ENCODE peak calls at places on chromosomes 6 and 20, in ten cellular contexts. L is PC-3, N is colonic mucosa, E is mucosa of descending colon, A is spleen, H is A673, U is testis, I is fibroblast of lung, B is hepatocyte, R is adrenal gland. S is an unnamed sample. For H3K36me3, the result is how much of the 10 kb centered on the place peaks cover.

GRCh38 chr6:144437105-144437504 is 152.0 kb downstream of the UTRN start:
- DNase-seq in L (no peak), R (no peak), U (no peak), H (no peak), E (no peak), A (no peak), N (no peak), I (no peak), B (no peak), S (no peak)

GRCh38 chr20:57372581-57373350 is 18.4 kb upstream of the RBM38 start:
- DNase-seq in U (no peak), E (peak), L (no peak), R (no peak), H (no peak), I (no peak), N (no peak), A (no peak), B (no peak), S (no peak)

GRCh38 chr6:43763133-43763797 is 6.7 kb upstream of the VEGFA start:
- DNase-seq in U (no peak), A (no peak), R (no peak), I (no peak), N (no peak), E (peak), L (no peak), B (no peak), H (no peak), S (no peak)

GRCh38 chr6:152948150-152948768 is 34.6 kb downstream of the FBXO5 start:
- DNase-seq in B (peak), A (no peak), R (no peak), L (peak), I (peak), E (no peak), U (no peak), H (peak), N (no peak), S (no peak)

GRCh38 chr6:11607381-11607780 is 69.8 kb downstream of the TMEM170B start:
- DNase-seq in L (no peak), R (no peak), I (no peak), U (no peak), H (no peak), E (no peak), N (no peak), A (no peak), B (peak), S (no peak)

GRCh38 chr20:49336786-49337185 is 58.9 kb upstream of the ZNFX1 start:
- DNase-seq in N (no peak), A (no peak), E (no peak), B (no peak), U (no peak), H (no peak), L (no peak), R (no peak), I (no peak), S (no peak)

GRCh38 chr6:149551920-149552319 is 6.1 kb upstream of the PPIL4 start:
- DNase-seq in A (no peak), E (no peak), U (no peak), I (no peak), H (no peak), R (no peak), B (no peak), N (no peak), L (no peak), S (no peak)

GRCh38 chr6:38179300-38179699 is 359.8 kb downstream of the ZFAND3 start:
- DNase-seq in N (no peak), H (no peak), U (peak), E (no peak), B (no peak), A (peak), I (no peak), R (no peak), L (no peak), S (no peak)

GRCh38 chr20:47432251-47433210 is 69.2 kb upstream of the NCOA3 start:
- DNase-seq in L (peak), N (no peak), H (no peak), R (no peak), U (no peak), B (no peak), E (no peak), A (peak), I (peak), S (peak)

GRCh38 chr6:33116417-33116816 is 40.6 kb downstream of the HLA-DPB1 start:
- DNase-seq in E (no peak), B (no peak), L (no peak), N (no peak), R (no peak), A (no peak), I (no peak), H (no peak), U (no peak), S (no peak)

GRCh38 chr20:16599257-16599656 is 26.0 kb upstream of the KIF16B start:
- DNase-seq in L (no peak), I (no peak), H (no peak), N (no peak), E (no peak), B (no peak), U (no peak), R (no peak), A (no peak), S (no peak)

GRCh38 chr6:102215425-102215824 is 821.9 kb downstream of the GRIK2 start:
- DNase-seq in E (no peak), A (no peak), N (no peak), L (no peak), I (no peak), R (no peak), B (no peak), U (no peak), H (no peak), S (no peak)

GRCh38 chr20:10448270-10449156 is 13.4 kb downstream of the SLX4IP start:
- DNase-seq in B (no peak), E (no peak), L (no peak), A (no peak), I (peak), R (no peak), N (no peak), H (peak), U (no peak), S (no peak)

GRCh38 chr20:52056203-52057062 is 135.1 kb downstream of the ZFP64 start:
- DNase-seq in B (no peak), E (no peak), R (peak), H (no peak), N (no peak), A (no peak), L (peak), U (no peak), I (peak), S (peak)

GRCh38 chr6:87154641-87155271 is 609 bp upstream of the ZNF292 start:
- DNase-seq in L (peak), U (peak), R (no peak), A (no peak), B (peak), N (no peak), E (no peak), I (peak), H (peak), S (peak)

GRCh38 chr6:37554480-37554819 is 54.8 kb upstream of the CCDC167 start:
- DNase-seq in U (no peak), N (no peak), E (no peak), B (no peak), L (peak), R (no peak), A (no peak), H (no peak), I (no peak), S (peak)

GRCh38 chr6:40962241-40962640 is 76.8 kb downstream of the UNC5CL start:
- DNase-seq in R (no peak), A (no peak), N (no peak), L (peak), I (peak), B (no peak), U (no peak), E (no peak), H (peak), S (peak)

GRCh38 chr6:333379-334002 is 41.2 kb downstream of the DUSP22 start:
- DNase-seq in N (no peak), U (no peak), A (peak), L (no peak), E (no peak), H (no peak), R (no peak), B (no peak), I (no peak), S (no peak)

GRCh38 chr6:126947070-126947469 is 171.4 kb upstream of the RSPO3 start:
- DNase-seq in L (no peak), H (no peak), B (no peak), R (peak), E (no peak), I (peak), U (peak), N (peak), A (no peak), S (no peak)

GRCh38 chr20:12970372-12970821 is 38.4 kb upstream of the SPTLC3 start:
- DNase-seq in H (peak), U (peak), B (peak), A (no peak), N (no peak), L (peak), E (no peak), R (no peak), I (peak), S (no peak)

GRCh38 chr20:33281550-33282146 is 1.4 kb upstream of the BPIFB1 start:
- DNase-seq in E (no peak), H (no peak), L (no peak), U (no peak), R (no peak), B (no peak), N (no peak), I (no peak), A (no peak), S (no peak)

GRCh38 chr6:166237611-166238010 is 70.0 kb upstream of the TBXT start:
- DNase-seq in U (no peak), A (no peak), E (no peak), N (no peak), B (no peak), I (no peak), R (no peak), H (no peak), L (no peak), S (no peak)

GRCh38 chr20:50624351-50625016 is 66.9 kb downstream of the RIPOR3 start:
- DNase-seq in U (no peak), B (no peak), R (no peak), L (peak), E (no peak), I (no peak), A (no peak), N (no peak), H (no peak), S (peak)

GRCh38 chr6:15754035-15754705 is 91.3 kb upstream of the DTNBP1 start:
- DNase-seq in L (peak), R (no peak), A (no peak), N (no peak), I (peak), E (no peak), U (no peak), H (peak), B (no peak), S (peak)

GRCh38 chr6:148021715-148022114 is 320.9 kb upstream of the SASH1 start:
- DNase-seq in B (no peak), N (peak), H (no peak), A (no peak), R (no peak), U (no peak), I (no peak), L (no peak), E (peak), S (no peak)

GRCh38 chr6:79133173-79133572 is 55.1 kb upstream of the PHIP start:
- DNase-seq in N (no peak), R (no peak), L (no peak), E (no peak), I (no peak), B (no peak), H (no peak), U (no peak), A (no peak), S (no peak)

GRCh38 chr6:5671162-5671561 is 335.6 kb downstream of the NRN1 start:
- DNase-seq in U (peak), A (no peak), N (no peak), H (peak), E (no peak), B (no peak), L (no peak), I (peak), R (no peak), S (peak)

GRCh38 chr6:16311763-16312162 is 73.4 kb downstream of the GMPR start:
- DNase-seq in N (no peak), B (no peak), A (no peak), E (no peak), H (no peak), U (no peak), R (no peak), L (no peak), I (no peak), S (no peak)

GRCh38 chr6:85866373-85866740 is 223.7 kb upstream of the SYNCRIP start:
- DNase-seq in U (peak), B (no peak), A (no peak), L (no peak), H (no peak), E (no peak), N (no peak), R (no peak), I (peak), S (no peak)

GRCh38 chr20:62808211-62808865 is 3.7 kb downstream of the OGFR start:
- DNase-seq in U (peak), E (peak), H (peak), I (peak), B (peak), R (peak), L (peak), A (peak), N (peak), S (no peak)

GRCh38 chr20:3890410-3890751 is 1.2 kb downstream of the PANK2 start:
- DNase-seq in U (no peak), E (no peak), A (no peak), L (peak), B (no peak), R (no peak), N (no peak), I (peak), H (peak), S (no peak)

GRCh38 chr6:114319749-114320148 is 23.1 kb downstream of the HS3ST5 start:
- DNase-seq in N (no peak), U (no peak), E (no peak), I (no peak), L (no peak), A (no peak), H (no peak), R (no peak), B (no peak), S (no peak)

DNA sequence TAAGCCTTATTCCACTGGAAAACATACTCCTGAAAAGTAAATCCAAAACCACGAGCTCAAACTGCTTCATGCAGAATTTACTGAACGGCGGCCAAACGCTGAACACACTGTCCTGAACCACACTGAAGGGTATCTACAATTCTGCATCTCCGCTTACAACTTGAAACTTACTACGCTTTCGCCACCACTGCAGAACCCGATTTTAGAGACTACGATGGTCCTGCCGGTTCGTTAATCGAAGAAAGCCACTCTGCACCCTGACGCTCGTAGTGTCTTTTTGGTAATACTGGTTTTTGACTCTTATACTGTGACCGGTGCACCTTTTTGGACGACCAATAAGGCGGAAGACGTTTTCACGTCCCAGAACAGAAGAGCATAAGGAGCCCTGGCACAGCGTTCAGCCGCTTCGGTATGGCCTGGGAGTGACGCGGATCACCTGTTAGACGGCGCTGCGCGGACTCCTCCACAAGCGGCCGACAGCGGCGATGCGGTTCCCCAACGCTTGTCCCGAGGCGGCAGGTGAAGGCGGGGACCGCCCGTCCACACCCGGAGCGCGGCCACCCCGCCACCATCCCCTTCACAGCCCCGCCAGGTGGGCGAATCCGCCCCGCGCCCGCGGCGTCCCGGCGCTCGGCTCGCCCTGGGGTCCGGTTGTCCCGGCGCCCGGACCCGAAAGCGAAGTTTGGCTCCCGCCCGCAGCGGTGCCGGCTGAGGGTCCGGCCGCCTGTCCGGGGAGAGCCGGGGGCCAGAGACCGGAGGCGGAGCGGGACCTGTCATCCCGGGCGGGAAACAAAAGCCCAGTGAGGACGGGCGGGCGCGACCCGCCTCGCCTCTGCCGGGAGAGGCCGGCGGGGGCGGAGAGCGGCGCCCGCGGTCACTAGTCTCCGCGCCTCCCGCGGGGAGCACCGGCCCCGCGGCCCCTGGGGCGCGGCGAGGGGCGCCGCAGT is 784 bp downstream of the FKBP5 start:
- DNase-seq in A (peak), B (peak), I (peak), H (peak), L (peak), N (peak), R (peak), U (peak), E (peak), S (no peak)
- H3K4me3 ChIP-seq in A (peak), B (peak), I (peak), H (peak), L (peak), N (peak), R (peak), U (peak), E (peak), S (peak)

GRCh38 chr6:36546958-36547645 is at the start of gene STK38:
- DNase-seq in R (peak), A (peak), I (peak), U (peak), E (peak), B (peak), L (peak), N (peak), H (peak), S (peak)
- TF ChIP-seq CTCF in R (no peak), A (no peak), I (peak), U (no peak), E (no peak), B (no peak), L (peak), N (no peak), H (peak), S (peak)

GRCh38 chr6:137206562-137206961 is 12.6 kb downstream of the IFNGR1 start:
- DNase-seq in B (no peak), H (no peak), I (no peak), L (no peak), U (no peak), E (no peak), R (no peak), N (no peak), A (no peak), S (no peak)
- H3K36me3 ChIP-seq in B (under half), H (under half), I (under half), L (under half), U (under half), E (under half), R (under half), N (under half), A (under half), S (under half)

DNA sequence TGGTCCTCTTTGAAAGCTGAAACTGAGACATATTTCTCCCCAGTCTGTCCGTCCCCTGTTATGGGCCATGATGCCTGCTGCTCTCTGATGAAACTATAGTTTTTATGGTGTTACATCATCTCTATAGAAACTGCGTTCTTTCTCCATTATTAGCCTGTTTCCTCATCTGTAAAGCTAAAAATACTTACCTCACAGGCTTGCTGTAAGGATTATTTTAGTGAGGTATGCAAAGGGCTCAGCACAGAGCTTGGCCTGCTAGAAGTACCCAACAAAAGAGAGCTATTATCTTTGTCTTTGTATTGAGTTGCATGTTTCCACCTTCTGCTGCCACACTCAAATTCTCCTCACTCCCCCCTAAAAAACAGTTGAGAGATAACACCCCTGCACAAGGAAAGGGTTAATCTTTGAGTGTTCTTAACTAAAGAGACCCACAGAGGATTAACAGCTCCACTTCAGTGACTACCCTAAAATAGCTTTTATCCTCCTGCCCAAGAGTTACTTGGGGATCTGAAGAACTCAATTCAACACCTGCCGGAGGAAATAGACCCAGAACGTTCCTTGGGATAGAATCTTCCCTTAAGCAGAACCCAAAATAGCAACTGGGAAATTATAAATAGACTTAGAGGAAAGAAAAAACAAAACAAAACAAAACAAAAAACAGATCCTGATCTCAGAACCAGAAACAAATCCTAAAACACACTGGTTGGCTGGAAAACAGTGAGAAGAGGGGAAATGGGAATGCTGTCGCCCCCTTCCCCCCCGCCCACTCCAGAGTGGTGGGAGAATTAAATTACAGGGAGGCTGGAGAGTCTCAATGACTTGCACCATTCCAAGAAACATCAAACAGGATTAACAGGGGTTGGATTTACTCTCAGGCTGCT is 1.8 kb downstream of the PLAGL2 start:
- DNase-seq in U (no peak), R (no peak), L (no peak), H (no peak), A (no peak), I (peak), E (no peak), B (peak), N (no peak), S (no peak)
- H3K4me3 ChIP-seq in U (no peak), R (no peak), L (peak), H (peak), A (no peak), I (no peak), E (no peak), B (peak), N (peak), S (peak)

GRCh38 chr6:137910424-137910834 is 43.4 kb downstream of the TNFAIP3 start:
- DNase-seq in L (no peak), E (no peak), U (no peak), I (no peak), N (no peak), R (no peak), B (no peak), A (no peak), H (no peak), S (no peak)
- TF ChIP-seq CTCF in L (no peak), E (no peak), U (no peak), I (no peak), N (no peak), R (no peak), B (no peak), A (no peak), H (no peak), S (no peak)

DNA sequence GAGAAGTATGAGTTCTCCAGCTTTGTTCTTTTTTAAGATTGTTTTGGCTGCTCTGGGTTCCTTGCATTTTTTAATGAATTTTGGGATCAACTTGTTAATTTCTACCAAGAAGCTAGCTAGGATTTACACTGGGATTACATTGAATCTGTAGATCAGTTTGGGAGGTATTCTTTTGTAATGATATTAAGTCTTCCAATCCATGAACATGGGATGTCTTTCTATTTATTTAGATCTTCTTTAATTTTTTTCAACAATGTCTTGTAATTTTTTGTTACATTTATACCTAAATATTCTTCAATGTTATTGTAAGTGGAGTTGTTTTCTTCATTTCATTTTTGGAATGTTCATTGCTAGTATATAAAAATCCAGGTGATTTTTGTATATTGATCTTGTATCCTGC is 12.5 kb downstream of the PRIM2 start:
- DNase-seq in N (no peak), L (no peak), R (no peak), H (no peak), B (no peak), U (no peak), A (no peak), E (no peak), I (no peak), S (no peak)
- H3K36me3 ChIP-seq in N (under half), L (half or more), R (under half), H (half or more), B (under half), U (under half), A (under half), E (under half), I (under half), S (under half)

DNA sequence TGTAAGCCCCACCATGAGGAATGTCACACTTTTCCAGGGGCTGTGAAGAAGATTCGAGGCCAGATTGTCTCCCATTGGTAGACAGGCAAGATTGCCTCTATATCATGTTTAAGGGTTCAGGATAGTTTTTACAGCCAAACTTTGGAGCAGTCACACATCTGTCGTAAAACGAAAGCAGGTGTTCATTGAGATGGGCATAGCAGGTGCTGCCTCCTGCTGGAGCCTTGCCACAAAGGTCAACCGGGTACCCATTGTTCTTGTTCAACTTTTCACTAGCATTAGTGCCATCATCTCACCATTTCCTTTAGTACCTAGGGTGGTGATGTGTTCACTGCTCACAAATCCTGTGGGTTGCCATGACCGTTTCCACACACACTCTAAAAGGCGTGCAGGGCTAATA is 198.3 kb downstream of the HTR1B start:
- DNase-seq in E (no peak), L (no peak), H (no peak), N (no peak), A (no peak), B (no peak), U (no peak), R (no peak), I (no peak), S (no peak)
- H3K4me3 ChIP-seq in E (no peak), L (no peak), H (no peak), N (no peak), A (no peak), B (no peak), U (no peak), R (no peak), I (no peak), S (no peak)